ENCODE peak calls at places on chromosomes 11 and 22, in ten cellular contexts. D is mammary epithelial cell, G is neural progenitor cell, Q is MM.1S, F is astrocyte, Z is HCT116, N is endothelial cell of umbilical vein, L is K562, P is GM23248, X is hepatocyte. Y is an unnamed sample. For H3K9me3, the result is how much of the 10 kb centered on the place peaks cover.

GRCh38 chr22:28711820-28712777 is 29.5 kb downstream of the CHEK2 start:
- DNase-seq in D (peak), G (no peak), Q (no peak), F (peak), Z (no peak), N (peak), L (no peak), P (peak), X (peak), Y (no peak)

GRCh38 chr22:35777335-35777975 is 59.8 kb downstream of the APOL5 start:
- DNase-seq in D (peak), G (no peak), Q (no peak), F (peak), Z (no peak), N (peak), L (no peak), P (peak), X (no peak), Y (peak)

GRCh38 chr11:95150977-95151684 is 61.5 kb downstream of the ENDOD1 start:
- DNase-seq in D (peak), G (peak), Q (peak), F (peak), Z (peak), N (peak), L (peak), P (peak), X (peak), Y (peak)

GRCh38 chr11:1705121-1706052 is 8.4 kb downstream of the KRTAP5-6 start:
- DNase-seq in D (peak), G (no peak), Q (no peak), F (peak), Z (no peak), N (no peak), L (no peak), P (no peak), X (peak), Y (peak)

GRCh38 chr11:79440451-79441158 is at the start of gene TENM4:
- DNase-seq in D (peak), G (peak), Q (peak), F (peak), Z (no peak), N (peak), L (no peak), P (peak), X (peak), Y (no peak)

GRCh38 chr22:19723165-19723989 is at the start of gene GP1BB:
- DNase-seq in D (no peak), G (peak), Q (no peak), F (peak), Z (no peak), N (peak), L (peak), P (no peak), X (peak), Y (no peak)

GRCh38 chr11:102312656-102313055 is 4.6 kb upstream of the BIRC3 start:
- DNase-seq in D (no peak), G (no peak), Q (no peak), F (no peak), Z (no peak), N (peak), L (no peak), P (peak), X (no peak), Y (no peak)

GRCh38 chr11:12505183-12505582 is 127.8 kb downstream of the PARVA start:
- DNase-seq in D (no peak), G (no peak), Q (no peak), F (no peak), Z (no peak), N (no peak), L (no peak), P (no peak), X (no peak), Y (no peak)

GRCh38 chr11:99584822-99585221 is 564.1 kb downstream of the CNTN5 start:
- DNase-seq in D (no peak), G (no peak), Q (no peak), F (no peak), Z (no peak), N (no peak), L (no peak), P (no peak), X (no peak), Y (no peak)

GRCh38 chr11:34213366-34213765 is 107.9 kb downstream of the NAT10 start:
- DNase-seq in D (peak), G (no peak), Q (no peak), F (peak), Z (no peak), N (no peak), L (no peak), P (peak), X (no peak), Y (no peak)

GRCh38 chr11:706439-706956 is 467 bp downstream of the EPS8L2 start:
- DNase-seq in D (peak), G (no peak), Q (no peak), F (peak), Z (no peak), N (no peak), L (no peak), P (peak), X (peak), Y (peak)

GRCh38 chr11:16780698-16781550 is 42.5 kb downstream of the C11orf58 start:
- DNase-seq in D (no peak), G (no peak), Q (no peak), F (no peak), Z (no peak), N (no peak), L (no peak), P (no peak), X (no peak), Y (no peak)

GRCh38 chr22:45830531-45831245 is 146.3 kb downstream of the WNT7B start:
- DNase-seq in D (peak), G (no peak), Q (no peak), F (peak), Z (no peak), N (peak), L (no peak), P (peak), X (no peak), Y (no peak)

GRCh38 chr11:124917115-124917637 is 1.9 kb upstream of the HEPN1 start:
- DNase-seq in D (no peak), G (no peak), Q (no peak), F (no peak), Z (no peak), N (no peak), L (no peak), P (peak), X (no peak), Y (no peak)

GRCh38 chr22:24106385-24107381 is 74.6 kb upstream of the SUSD2 start:
- DNase-seq in D (no peak), G (peak), Q (peak), F (no peak), Z (no peak), N (peak), L (no peak), P (no peak), X (no peak), Y (no peak)

GRCh38 chr11:20474176-20474950 is 86.8 kb downstream of the PRMT3 start:
- DNase-seq in D (peak), G (peak), Q (no peak), F (no peak), Z (no peak), N (peak), L (peak), P (no peak), X (no peak), Y (no peak)

GRCh38 chr11:64415996-64416728 is 57.2 kb downstream of the RPS6KA4 start:
- DNase-seq in D (no peak), G (no peak), Q (no peak), F (no peak), Z (no peak), N (no peak), L (no peak), P (no peak), X (no peak), Y (no peak)

GRCh38 chr11:56841210-56841810 is 92.8 kb upstream of the OR9G4 start:
- DNase-seq in D (peak), G (peak), Q (peak), F (peak), Z (peak), N (peak), L (peak), P (peak), X (peak), Y (peak)

GRCh38 chr11:27281740-27282139 is 81.3 kb downstream of the CCDC34 start:
- DNase-seq in D (no peak), G (no peak), Q (no peak), F (peak), Z (no peak), N (no peak), L (no peak), P (no peak), X (no peak), Y (no peak)

GRCh38 chr11:134181707-134182106 is 42.1 kb downstream of the NCAPD3 start:
- DNase-seq in D (peak), G (no peak), Q (no peak), F (peak), Z (no peak), N (no peak), L (no peak), P (peak), X (no peak), Y (no peak)

GRCh38 chr11:68843703-68844312 is 2.1 kb upstream of the CPT1A start:
- DNase-seq in D (peak), G (peak), Q (peak), F (peak), Z (peak), N (no peak), L (no peak), P (no peak), X (peak), Y (peak)

GRCh38 chr11:94186342-94187203 is 57.9 kb downstream of the PANX1 start:
- DNase-seq in D (no peak), G (no peak), Q (no peak), F (no peak), Z (no peak), N (no peak), L (no peak), P (no peak), X (no peak), Y (no peak)

GRCh38 chr11:124950606-124951330 is 3.2 kb upstream of the CCDC15 start:
- DNase-seq in D (no peak), G (no peak), Q (no peak), F (no peak), Z (no peak), N (no peak), L (no peak), P (no peak), X (no peak), Y (no peak)

GRCh38 chr11:11380340-11380739 is 27.3 kb upstream of the CSNK2A3 start:
- DNase-seq in D (no peak), G (no peak), Q (no peak), F (no peak), Z (no peak), N (no peak), L (no peak), P (no peak), X (no peak), Y (no peak)

GRCh38 chr11:122293298-122294023 is 177.4 kb upstream of the BLID start:
- DNase-seq in D (peak), G (no peak), Q (no peak), F (no peak), Z (no peak), N (no peak), L (no peak), P (peak), X (no peak), Y (no peak)

GRCh38 chr11:86802601-86803051 is 2.3 kb downstream of the PRSS23 start:
- DNase-seq in D (peak), G (peak), Q (peak), F (peak), Z (peak), N (peak), L (peak), P (peak), X (peak), Y (peak)

GRCh38 chr11:60937144-60937527 is 12.9 kb downstream of the TMEM132A start:
- DNase-seq in D (no peak), G (no peak), Q (no peak), F (no peak), Z (no peak), N (peak), L (no peak), P (no peak), X (no peak), Y (no peak)

GRCh38 chr22:47334596-47334995 is 572.1 kb downstream of the TBC1D22A start:
- DNase-seq in D (no peak), G (no peak), Q (no peak), F (no peak), Z (no peak), N (no peak), L (no peak), P (no peak), X (no peak), Y (no peak)

GRCh38 chr22:47333625-47334024 is 571.2 kb downstream of the TBC1D22A start:
- DNase-seq in D (peak), G (no peak), Q (peak), F (peak), Z (peak), N (peak), L (no peak), P (peak), X (no peak), Y (no peak)

GRCh38 chr22:47331750-47332149 is 569.3 kb downstream of the TBC1D22A start:
- DNase-seq in D (no peak), G (no peak), Q (no peak), F (no peak), Z (no peak), N (no peak), L (no peak), P (no peak), X (no peak), Y (no peak)

GRCh38 chr22:47329727-47330653 is 567.5 kb downstream of the TBC1D22A start:
- DNase-seq in D (no peak), G (no peak), Q (no peak), F (no peak), Z (no peak), N (no peak), L (no peak), P (no peak), X (no peak), Y (no peak)

GRCh38 chr22:47332246-47332980 is 570.0 kb downstream of the TBC1D22A start:
- DNase-seq in D (no peak), G (no peak), Q (no peak), F (no peak), Z (no peak), N (no peak), L (no peak), P (no peak), X (no peak), Y (no peak)
- H3K9me3 ChIP-seq in D (under half), G (under half), Q (under half), F (under half), Z (under half), N (under half), L (under half), P (under half), X (under half), Y (under half)

GRCh38 chr11:71188886-71189767 is 63.2 kb downstream of the SHANK2 start:
- DNase-seq in D (no peak), G (no peak), Q (no peak), F (no peak), Z (no peak), N (no peak), L (no peak), P (no peak), X (no peak), Y (no peak)
- TF ChIP-seq EZH2 in D (no peak), G (no peak), Q (no peak), F (no peak), Z (no peak), N (no peak), L (no peak), P (no peak), X (no peak), Y (no peak)

DNA sequence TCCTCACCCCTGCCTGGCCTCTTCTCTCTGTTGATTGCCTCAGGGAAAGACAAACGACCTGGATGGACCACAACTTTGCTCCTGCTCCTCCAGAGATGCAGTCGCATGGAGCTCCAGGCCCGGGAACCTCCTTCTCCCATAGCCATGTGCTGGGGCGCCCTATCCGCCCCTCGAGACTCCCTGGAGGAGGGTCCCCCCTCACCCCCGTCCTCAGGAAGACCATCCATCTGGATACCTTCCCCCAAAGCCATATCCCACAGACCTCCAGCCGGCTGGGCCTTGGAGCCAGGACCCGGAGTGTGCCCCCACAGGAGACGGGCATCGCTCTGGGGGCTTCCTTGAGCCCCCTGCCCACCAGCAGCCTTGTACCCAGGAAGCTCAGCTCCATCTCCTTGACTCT is 2.2 kb downstream of the SEPTIN3 start:
- DNase-seq in D (no peak), G (no peak), Q (no peak), F (no peak), Z (no peak), N (no peak), L (no peak), P (no peak), X (no peak), Y (no peak)
- H3K9me3 ChIP-seq in D (under half), G (under half), Q (under half), F (under half), Z (under half), N (under half), L (under half), P (under half), X (under half), Y (under half)

DNA sequence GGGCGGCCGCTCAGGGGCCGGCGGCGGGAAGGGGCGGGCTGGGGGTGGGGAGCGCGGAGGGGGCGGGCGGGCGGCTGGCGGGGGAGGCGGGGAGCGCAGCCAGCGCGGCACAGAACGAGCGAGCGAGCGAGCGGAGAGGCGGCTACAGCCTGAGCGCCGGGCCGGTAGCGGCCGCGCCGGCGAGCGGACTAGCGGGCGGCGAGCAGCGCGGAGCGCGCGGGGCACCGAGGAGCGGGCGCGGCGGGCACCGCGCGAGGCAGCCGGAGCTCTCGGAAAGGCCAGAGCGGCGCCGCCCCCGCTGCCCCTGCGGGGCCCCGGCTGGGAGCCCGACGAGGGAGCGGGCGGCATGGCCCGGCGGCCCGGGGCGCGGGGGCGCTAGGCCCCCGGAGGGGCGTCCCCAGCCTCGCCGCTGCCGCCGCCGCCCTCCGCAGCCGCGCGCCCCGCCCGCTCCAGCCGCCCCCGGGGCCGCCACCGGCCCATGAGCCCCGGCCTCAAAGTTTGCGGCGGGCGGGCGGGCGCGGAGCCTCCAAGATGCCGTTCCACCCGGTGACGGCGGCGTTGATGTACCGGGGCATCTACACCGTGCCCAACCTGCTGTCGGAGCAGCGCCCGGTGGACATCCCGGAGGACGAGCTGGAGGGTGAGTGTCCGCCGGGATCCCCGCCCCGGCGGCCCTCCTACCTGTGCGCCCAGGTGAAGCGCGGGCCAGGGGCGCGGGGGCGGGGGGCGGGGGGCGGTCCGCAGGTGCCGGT is at the start of gene CABP7:
- DNase-seq in D (no peak), G (peak), Q (no peak), F (no peak), Z (no peak), N (no peak), L (no peak), P (peak), X (no peak), Y (no peak)
- TF ChIP-seq EZH2 in D (no peak), G (peak), Q (no peak), F (no peak), Z (no peak), N (peak), L (no peak), P (no peak), X (peak), Y (no peak)

GRCh38 chr22:48845356-48845936 is 982.2 kb downstream of the BRD1 start:
- DNase-seq in D (no peak), G (no peak), Q (no peak), F (no peak), Z (no peak), N (no peak), L (no peak), P (no peak), X (no peak), Y (no peak)
- H3K9me3 ChIP-seq in D (under half), G (under half), Q (under half), F (under half), Z (under half), N (under half), L (under half), P (under half), X (under half), Y (under half)

Y was measured in PC-9.